ENCODE peak calls at places on chromosomes 2 and 18, in four cellular contexts. Y is effector memory CD8-positive, alpha-beta T cell; N is fibroblast of the conjunctiva; V is SHP77 treated with DMSO at 0.1 percent for 48 hours. Q is an unnamed sample.
A peak's percentile ranks its signal among the peaks of the same experiment; 100 is the strongest.

GRCh38 chr2:205720451-205720902 is 38.2 kb downstream of the NRP2 start:
- DNase-seq in Y (no peak), N (no peak), V (no peak), Q (no peak)

GRCh38 chr2:106138904-106139574 is 55.1 kb downstream of the UXS1 start:
- DNase-seq in Y (no peak), N (no peak), V (no peak), Q (no peak)

GRCh38 chr2:74103763-74104162 is 43.9 kb downstream of the BOLA3 start:
- DNase-seq in Y (no peak), N (no peak), V (no peak), Q (no peak)

GRCh38 chr2:128466377-128467175 is 147.9 kb upstream of the HS6ST1 start:
- DNase-seq in Y (no peak), N (no peak), V (no peak), Q (no peak)

GRCh38 chr2:135909976-135910375 is 33.7 kb upstream of the MCM6 start:
- DNase-seq in Y (no peak), N (peak; percentile 18), V (no peak), Q (no peak)

GRCh38 chr2:145235312-145235711 is 715.4 kb upstream of the ZEB2 start:
- DNase-seq in Y (no peak), N (no peak), V (no peak), Q (no peak)

GRCh38 chr2:43484323-43484930 is 111.4 kb downstream of the THADA start:
- DNase-seq in Y (peak; percentile 1), N (peak; percentile 83), V (peak; percentile 35), Q (peak; percentile 60)

GRCh38 chr18:35481960-35482366 is 15.8 kb downstream of the INO80C start:
- DNase-seq in Y (no peak), N (no peak), V (no peak), Q (no peak)

GRCh38 chr2:85162746-85163301 is 29.6 kb downstream of the TCF7L1 start:
- DNase-seq in Y (no peak), N (peak; percentile 68), V (no peak), Q (no peak)

GRCh38 chr2:19738707-19739106 is 163.1 kb downstream of the TTC32 start:
- DNase-seq in Y (no peak), N (peak; percentile 39), V (no peak), Q (no peak)

GRCh38 chr2:157194097-157194688 is 63.3 kb upstream of the GALNT5 start:
- DNase-seq in Y (no peak), N (peak; percentile 52), V (peak; percentile 8), Q (no peak)

GRCh38 chr18:35231052-35231451 is 9.8 kb upstream of the ZNF397 start:
- DNase-seq in Y (peak; percentile 80), N (peak; percentile 42), V (peak; percentile 66), Q (peak; percentile 74)

GRCh38 chr2:11288431-11288830 is 56.0 kb downstream of the ROCK2 start:
- DNase-seq in Y (no peak), N (no peak), V (no peak), Q (no peak)